ENCODE peak calls at places on chromosomes 7 and 10, in eight cellular contexts. One of them, this sample, is unnamed.

GRCh38 chr7:53325061-53325460 is 289.6 kb downstream of the POM121L12 start:
- DNase-seq in NCI-H146: no peak
- DNase-seq in left colon: no peak
- DNase-seq in hepatocyte: no peak
- DNase-seq in activated CD4-positive, alpha-beta T cell treated with anti-CD3 and anti-CD28 coated beads, Interleukin-2, amount 10 ng/mL, durations not matched to agents 7 days and 5 days: no peak
- DNase-seq in NCI-H1417: no peak
- DNase-seq in GM04504: no peak
- DNase-seq in A549: no peak
- DNase-seq in this sample: no peak

GRCh38 chr10:13590886-13591285 is 4.1 kb downstream of the PRPF18 start:
- DNase-seq in A549: no peak
- DNase-seq in NCI-H146: no peak
- DNase-seq in GM04504: no peak
- DNase-seq in left colon: no peak
- DNase-seq in activated CD4-positive, alpha-beta T cell treated with anti-CD3 and anti-CD28 coated beads, Interleukin-2, amount 10 ng/mL, durations not matched to agents 7 days and 5 days: no peak
- DNase-seq in hepatocyte: no peak
- DNase-seq in NCI-H1417: no peak
- DNase-seq in this sample: no peak

GRCh38 chr7:75072978-75073282 is 672 bp downstream of the RCC1L start:
- DNase-seq in NCI-H146: no peak
- DNase-seq in A549: no peak
- DNase-seq in NCI-H1417: no peak
- DNase-seq in GM04504: no peak
- DNase-seq in left colon: no peak
- DNase-seq in hepatocyte: no peak
- DNase-seq in activated CD4-positive, alpha-beta T cell treated with anti-CD3 and anti-CD28 coated beads, Interleukin-2, amount 10 ng/mL, durations not matched to agents 7 days and 5 days: no peak
- DNase-seq in this sample: no peak

GRCh38 chr7:152904698-152905097 is 145.1 kb downstream of the ACTR3B start:
- DNase-seq in NCI-H146: no peak
- DNase-seq in A549: no peak
- DNase-seq in left colon: no peak
- DNase-seq in hepatocyte: no peak
- DNase-seq in activated CD4-positive, alpha-beta T cell treated with anti-CD3 and anti-CD28 coated beads, Interleukin-2, amount 10 ng/mL, durations not matched to agents 7 days and 5 days: no peak
- DNase-seq in NCI-H1417: no peak
- DNase-seq in GM04504: no peak
- DNase-seq in this sample: no peak

GRCh38 chr10:126256864-126257263 is 131.4 kb downstream of the ADAM12 start:
- DNase-seq in A549: no peak
- DNase-seq in activated CD4-positive, alpha-beta T cell treated with anti-CD3 and anti-CD28 coated beads, Interleukin-2, amount 10 ng/mL, durations not matched to agents 7 days and 5 days: no peak
- DNase-seq in hepatocyte: no peak
- DNase-seq in left colon: no peak
- DNase-seq in NCI-H146: peak
- DNase-seq in NCI-H1417: no peak
- DNase-seq in GM04504: no peak
- DNase-seq in this sample: no peak

GRCh38 chr10:102231357-102232318 is 5.5 kb downstream of the ELOVL3 start:
- DNase-seq in A549: peak
- DNase-seq in NCI-H1417: peak
- DNase-seq in hepatocyte: peak
- DNase-seq in GM04504: no peak
- DNase-seq in left colon: peak
- DNase-seq in activated CD4-positive, alpha-beta T cell treated with anti-CD3 and anti-CD28 coated beads, Interleukin-2, amount 10 ng/mL, durations not matched to agents 7 days and 5 days: peak
- DNase-seq in NCI-H146: peak
- DNase-seq in this sample: peak

GRCh38 chr10:127886371-127887051 is 6.2 kb downstream of the CLRN3 start:
- DNase-seq in NCI-H1417: no peak
- DNase-seq in A549: no peak
- DNase-seq in activated CD4-positive, alpha-beta T cell treated with anti-CD3 and anti-CD28 coated beads, Interleukin-2, amount 10 ng/mL, durations not matched to agents 7 days and 5 days: no peak
- DNase-seq in hepatocyte: peak
- DNase-seq in GM04504: no peak
- DNase-seq in left colon: peak
- DNase-seq in NCI-H146: no peak
- DNase-seq in this sample: peak

GRCh38 chr10:80532571-80532970 is 5.1 kb upstream of the SH2D4B start:
- DNase-seq in A549: no peak
- DNase-seq in NCI-H1417: no peak
- DNase-seq in activated CD4-positive, alpha-beta T cell treated with anti-CD3 and anti-CD28 coated beads, Interleukin-2, amount 10 ng/mL, durations not matched to agents 7 days and 5 days: no peak
- DNase-seq in GM04504: no peak
- DNase-seq in hepatocyte: no peak
- DNase-seq in NCI-H146: no peak
- DNase-seq in left colon: no peak
- DNase-seq in this sample: no peak

GRCh38 chr7:91420606-91421390 is 156.6 kb downstream of the FZD1 start:
- DNase-seq in GM04504: no peak
- DNase-seq in activated CD4-positive, alpha-beta T cell treated with anti-CD3 and anti-CD28 coated beads, Interleukin-2, amount 10 ng/mL, durations not matched to agents 7 days and 5 days: no peak
- DNase-seq in NCI-H1417: no peak
- DNase-seq in A549: no peak
- DNase-seq in hepatocyte: no peak
- DNase-seq in left colon: no peak
- DNase-seq in NCI-H146: no peak
- DNase-seq in this sample: no peak

GRCh38 chr10:60921631-60922030 is 22.4 kb downstream of the RHOBTB1 start:
- DNase-seq in NCI-H146: peak
- DNase-seq in hepatocyte: no peak
- DNase-seq in activated CD4-positive, alpha-beta T cell treated with anti-CD3 and anti-CD28 coated beads, Interleukin-2, amount 10 ng/mL, durations not matched to agents 7 days and 5 days: no peak
- DNase-seq in A549: no peak
- DNase-seq in NCI-H1417: no peak
- DNase-seq in left colon: no peak
- DNase-seq in GM04504: no peak
- DNase-seq in this sample: no peak

GRCh38 chr7:135789431-135789830 is 40.8 kb upstream of the FAM180A start:
- DNase-seq in left colon: no peak
- DNase-seq in GM04504: no peak
- DNase-seq in A549: no peak
- DNase-seq in hepatocyte: no peak
- DNase-seq in NCI-H1417: no peak
- DNase-seq in activated CD4-positive, alpha-beta T cell treated with anti-CD3 and anti-CD28 coated beads, Interleukin-2, amount 10 ng/mL, durations not matched to agents 7 days and 5 days: no peak
- DNase-seq in NCI-H146: no peak
- DNase-seq in this sample: no peak

GRCh38 chr7:27199820-27200760 is at the start of gene HOXA13:
- DNase-seq in NCI-H1417: peak
- DNase-seq in A549: peak
- DNase-seq in NCI-H146: peak
- DNase-seq in hepatocyte: peak
- DNase-seq in left colon: peak
- DNase-seq in activated CD4-positive, alpha-beta T cell treated with anti-CD3 and anti-CD28 coated beads, Interleukin-2, amount 10 ng/mL, durations not matched to agents 7 days and 5 days: no peak
- DNase-seq in GM04504: no peak
- DNase-seq in this sample: no peak

GRCh38 chr7:106069471-106070200 is 42.5 kb downstream of the SYPL1 start:
- DNase-seq in A549: no peak
- DNase-seq in activated CD4-positive, alpha-beta T cell treated with anti-CD3 and anti-CD28 coated beads, Interleukin-2, amount 10 ng/mL, durations not matched to agents 7 days and 5 days: no peak
- DNase-seq in NCI-H1417: no peak
- DNase-seq in GM04504: no peak
- DNase-seq in left colon: no peak
- DNase-seq in hepatocyte: no peak
- DNase-seq in NCI-H146: no peak
- DNase-seq in this sample: no peak

GRCh38 chr10:72409167-72409566 is 54.4 kb upstream of the DNAJB12 start:
- DNase-seq in A549: no peak
- DNase-seq in NCI-H1417: no peak
- DNase-seq in NCI-H146: no peak
- DNase-seq in activated CD4-positive, alpha-beta T cell treated with anti-CD3 and anti-CD28 coated beads, Interleukin-2, amount 10 ng/mL, durations not matched to agents 7 days and 5 days: no peak
- DNase-seq in left colon: no peak
- DNase-seq in hepatocyte: no peak
- DNase-seq in GM04504: no peak
- DNase-seq in this sample: no peak

GRCh38 chr7:7653568-7654187 is 13.1 kb downstream of the UMAD1 start:
- DNase-seq in hepatocyte: peak
- DNase-seq in NCI-H1417: no peak
- DNase-seq in activated CD4-positive, alpha-beta T cell treated with anti-CD3 and anti-CD28 coated beads, Interleukin-2, amount 10 ng/mL, durations not matched to agents 7 days and 5 days: peak
- DNase-seq in A549: peak
- DNase-seq in left colon: no peak
- DNase-seq in NCI-H146: peak
- DNase-seq in GM04504: no peak
- DNase-seq in this sample: no peak

GRCh38 chr7:90411510-90411909 is 8.2 kb downstream of the CLDN12 start:
- DNase-seq in NCI-H1417: no peak
- DNase-seq in left colon: no peak
- DNase-seq in GM04504: no peak
- DNase-seq in activated CD4-positive, alpha-beta T cell treated with anti-CD3 and anti-CD28 coated beads, Interleukin-2, amount 10 ng/mL, durations not matched to agents 7 days and 5 days: no peak
- DNase-seq in NCI-H146: peak
- DNase-seq in hepatocyte: no peak
- DNase-seq in A549: peak
- DNase-seq in this sample: no peak

GRCh38 chr10:124095096-124095495 is 1.7 kb upstream of the CHST15 start:
- DNase-seq in GM04504: no peak
- DNase-seq in activated CD4-positive, alpha-beta T cell treated with anti-CD3 and anti-CD28 coated beads, Interleukin-2, amount 10 ng/mL, durations not matched to agents 7 days and 5 days: no peak
- DNase-seq in left colon: no peak
- DNase-seq in NCI-H1417: no peak
- DNase-seq in NCI-H146: no peak
- DNase-seq in hepatocyte: no peak
- DNase-seq in A549: no peak
- DNase-seq in this sample: no peak

GRCh38 chr10:88525371-88526079 is 57.6 kb downstream of the RNLS start:
- DNase-seq in A549: peak
- DNase-seq in NCI-H1417: no peak
- DNase-seq in GM04504: peak
- DNase-seq in activated CD4-positive, alpha-beta T cell treated with anti-CD3 and anti-CD28 coated beads, Interleukin-2, amount 10 ng/mL, durations not matched to agents 7 days and 5 days: no peak
- DNase-seq in hepatocyte: peak
- DNase-seq in NCI-H146: no peak
- DNase-seq in left colon: peak
- DNase-seq in this sample: peak

GRCh38 chr10:27285093-27285492 is 44.5 kb upstream of the ACBD5 start:
- DNase-seq in NCI-H146: no peak
- DNase-seq in GM04504: no peak
- DNase-seq in left colon: peak
- DNase-seq in activated CD4-positive, alpha-beta T cell treated with anti-CD3 and anti-CD28 coated beads, Interleukin-2, amount 10 ng/mL, durations not matched to agents 7 days and 5 days: peak
- DNase-seq in A549: peak
- DNase-seq in hepatocyte: peak
- DNase-seq in NCI-H1417: no peak
- DNase-seq in this sample: no peak

GRCh38 chr7:261341-262250 is 28.4 kb upstream of the FOXL3 start:
- DNase-seq in NCI-H1417: no peak
- DNase-seq in hepatocyte: no peak
- DNase-seq in GM04504: no peak
- DNase-seq in activated CD4-positive, alpha-beta T cell treated with anti-CD3 and anti-CD28 coated beads, Interleukin-2, amount 10 ng/mL, durations not matched to agents 7 days and 5 days: no peak
- DNase-seq in left colon: no peak
- DNase-seq in NCI-H146: no peak
- DNase-seq in A549: no peak
- DNase-seq in this sample: no peak

GRCh38 chr7:36473454-36474282 is 84.0 kb downstream of the ANLN start:
- DNase-seq in hepatocyte: peak
- DNase-seq in left colon: peak
- DNase-seq in NCI-H146: peak
- DNase-seq in NCI-H1417: peak
- DNase-seq in A549: peak
- DNase-seq in activated CD4-positive, alpha-beta T cell treated with anti-CD3 and anti-CD28 coated beads, Interleukin-2, amount 10 ng/mL, durations not matched to agents 7 days and 5 days: peak
- DNase-seq in GM04504: no peak
- DNase-seq in this sample: no peak

GRCh38 chr7:38107486-38107893 is 70.6 kb upstream of the STARD3NL start:
- DNase-seq in hepatocyte: peak
- DNase-seq in GM04504: peak
- DNase-seq in A549: peak
- DNase-seq in activated CD4-positive, alpha-beta T cell treated with anti-CD3 and anti-CD28 coated beads, Interleukin-2, amount 10 ng/mL, durations not matched to agents 7 days and 5 days: peak
- DNase-seq in NCI-H146: peak
- DNase-seq in left colon: peak
- DNase-seq in NCI-H1417: peak
- DNase-seq in this sample: peak

GRCh38 chr10:34648507-34648906 is 166.6 kb downstream of the PARD3 start:
- DNase-seq in GM04504: no peak
- DNase-seq in hepatocyte: no peak
- DNase-seq in activated CD4-positive, alpha-beta T cell treated with anti-CD3 and anti-CD28 coated beads, Interleukin-2, amount 10 ng/mL, durations not matched to agents 7 days and 5 days: no peak
- DNase-seq in A549: no peak
- DNase-seq in NCI-H146: peak
- DNase-seq in NCI-H1417: no peak
- DNase-seq in left colon: no peak
- DNase-seq in this sample: no peak

GRCh38 chr10:97886264-97886663 is 36.6 kb downstream of the GOLGA7B start:
- DNase-seq in hepatocyte: no peak
- DNase-seq in NCI-H146: no peak
- DNase-seq in left colon: no peak
- DNase-seq in A549: no peak
- DNase-seq in NCI-H1417: no peak
- DNase-seq in activated CD4-positive, alpha-beta T cell treated with anti-CD3 and anti-CD28 coated beads, Interleukin-2, amount 10 ng/mL, durations not matched to agents 7 days and 5 days: no peak
- DNase-seq in GM04504: no peak
- DNase-seq in this sample: no peak

GRCh38 chr7:14596421-14596820 is 306.1 kb downstream of the DGKB start:
- DNase-seq in hepatocyte: no peak
- DNase-seq in A549: no peak
- DNase-seq in NCI-H1417: no peak
- DNase-seq in GM04504: no peak
- DNase-seq in left colon: no peak
- DNase-seq in activated CD4-positive, alpha-beta T cell treated with anti-CD3 and anti-CD28 coated beads, Interleukin-2, amount 10 ng/mL, durations not matched to agents 7 days and 5 days: no peak
- DNase-seq in NCI-H146: no peak
- DNase-seq in this sample: no peak

GRCh38 chr10:59085641-59086502 is 90.6 kb upstream of the PHYHIPL start:
- DNase-seq in left colon: no peak
- DNase-seq in GM04504: no peak
- DNase-seq in NCI-H1417: no peak
- DNase-seq in NCI-H146: no peak
- DNase-seq in A549: no peak
- DNase-seq in activated CD4-positive, alpha-beta T cell treated with anti-CD3 and anti-CD28 coated beads, Interleukin-2, amount 10 ng/mL, durations not matched to agents 7 days and 5 days: no peak
- DNase-seq in hepatocyte: no peak
- DNase-seq in this sample: no peak

GRCh38 chr10:132448248-132448731 is 51.3 kb downstream of the PWWP2B start:
- DNase-seq in A549: peak
- DNase-seq in hepatocyte: peak
- DNase-seq in left colon: peak
- DNase-seq in NCI-H146: no peak
- DNase-seq in GM04504: no peak
- DNase-seq in activated CD4-positive, alpha-beta T cell treated with anti-CD3 and anti-CD28 coated beads, Interleukin-2, amount 10 ng/mL, durations not matched to agents 7 days and 5 days: peak
- DNase-seq in NCI-H1417: no peak
- DNase-seq in this sample: peak

GRCh38 chr10:110783509-110784103 is 88.1 kb upstream of the PDCD4 start:
- DNase-seq in hepatocyte: no peak
- DNase-seq in activated CD4-positive, alpha-beta T cell treated with anti-CD3 and anti-CD28 coated beads, Interleukin-2, amount 10 ng/mL, durations not matched to agents 7 days and 5 days: peak
- DNase-seq in NCI-H146: no peak
- DNase-seq in left colon: no peak
- DNase-seq in A549: no peak
- DNase-seq in NCI-H1417: no peak
- DNase-seq in GM04504: no peak
- DNase-seq in this sample: no peak

GRCh38 chr7:131328387-131329175 is 905 bp downstream of the MKLN1 start:
- DNase-seq in NCI-H146: no peak
- DNase-seq in NCI-H1417: no peak
- DNase-seq in activated CD4-positive, alpha-beta T cell treated with anti-CD3 and anti-CD28 coated beads, Interleukin-2, amount 10 ng/mL, durations not matched to agents 7 days and 5 days: no peak
- DNase-seq in A549: no peak
- DNase-seq in hepatocyte: no peak
- DNase-seq in GM04504: peak
- DNase-seq in left colon: no peak
- DNase-seq in this sample: no peak

GRCh38 chr7:30923009-30923773 is 11.5 kb downstream of the AQP1 start:
- DNase-seq in GM04504: no peak
- DNase-seq in NCI-H146: no peak
- DNase-seq in hepatocyte: no peak
- DNase-seq in activated CD4-positive, alpha-beta T cell treated with anti-CD3 and anti-CD28 coated beads, Interleukin-2, amount 10 ng/mL, durations not matched to agents 7 days and 5 days: no peak
- DNase-seq in left colon: peak
- DNase-seq in NCI-H1417: no peak
- DNase-seq in A549: no peak
- DNase-seq in this sample: peak

GRCh38 chr10:94042001-94042813 is 48.5 kb downstream of the PLCE1 start:
- DNase-seq in NCI-H1417: no peak
- DNase-seq in NCI-H146: no peak
- DNase-seq in A549: peak
- DNase-seq in activated CD4-positive, alpha-beta T cell treated with anti-CD3 and anti-CD28 coated beads, Interleukin-2, amount 10 ng/mL, durations not matched to agents 7 days and 5 days: no peak
- DNase-seq in hepatocyte: peak
- DNase-seq in GM04504: peak
- DNase-seq in left colon: no peak
- DNase-seq in this sample: no peak

GRCh38 chr10:45421231-45422097 is 47.4 kb downstream of the ALOX5 start:
- DNase-seq in left colon: no peak
- DNase-seq in hepatocyte: no peak
- DNase-seq in NCI-H146: no peak
- DNase-seq in NCI-H1417: no peak
- DNase-seq in activated CD4-positive, alpha-beta T cell treated with anti-CD3 and anti-CD28 coated beads, Interleukin-2, amount 10 ng/mL, durations not matched to agents 7 days and 5 days: peak
- DNase-seq in GM04504: no peak
- DNase-seq in A549: no peak
- DNase-seq in this sample: no peak

GRCh38 chr10:108132303-108132702 is 967.8 kb upstream of the SORCS1 start:
- DNase-seq in activated CD4-positive, alpha-beta T cell treated with anti-CD3 and anti-CD28 coated beads, Interleukin-2, amount 10 ng/mL, durations not matched to agents 7 days and 5 days: no peak
- DNase-seq in left colon: peak
- DNase-seq in A549: no peak
- DNase-seq in hepatocyte: no peak
- DNase-seq in NCI-H1417: no peak
- DNase-seq in NCI-H146: no peak
- DNase-seq in GM04504: no peak
- DNase-seq in this sample: no peak

This sample was measured in lung.